ENCODE peak calls at places on chromosome 4, in seven cellular contexts. One of them, this sample, is unnamed.

GRCh38 chr4:89753601-89754066 is 83.3 kb downstream of the SNCA start:
- DNase-seq in kidney: no peak
- DNase-seq in T-cell: no peak
- DNase-seq in amniotic stem cell: peak; percentile 84
- DNase-seq in hypothalamus: no peak
- DNase-seq in type B pancreatic cell: no peak
- DNase-seq in HEK293T: peak; percentile 17
- DNase-seq in this sample: no peak

GRCh38 chr4:81963506-81964020 is 410.2 kb downstream of the HNRNPD start:
- DNase-seq in kidney: no peak
- DNase-seq in T-cell: no peak
- DNase-seq in amniotic stem cell: no peak
- DNase-seq in hypothalamus: no peak
- DNase-seq in type B pancreatic cell: no peak
- DNase-seq in HEK293T: no peak
- DNase-seq in this sample: no peak

GRCh38 chr4:126727461-126727860 is 905.3 kb upstream of the INTU start:
- DNase-seq in kidney: no peak
- DNase-seq in T-cell: no peak
- DNase-seq in amniotic stem cell: no peak
- DNase-seq in hypothalamus: no peak
- DNase-seq in type B pancreatic cell: no peak
- DNase-seq in HEK293T: no peak
- DNase-seq in this sample: no peak

GRCh38 chr4:108375434-108375833 is 206.7 kb upstream of the LEF1 start:
- DNase-seq in kidney: no peak
- DNase-seq in T-cell: no peak
- DNase-seq in amniotic stem cell: no peak
- DNase-seq in hypothalamus: no peak
- DNase-seq in type B pancreatic cell: no peak
- DNase-seq in HEK293T: no peak
- DNase-seq in this sample: no peak

GRCh38 chr4:168486961-168487820 is 6.9 kb upstream of the DDX60L start:
- DNase-seq in kidney: no peak
- DNase-seq in T-cell: no peak
- DNase-seq in amniotic stem cell: peak; percentile 9
- DNase-seq in hypothalamus: no peak
- DNase-seq in type B pancreatic cell: no peak
- DNase-seq in HEK293T: no peak
- DNase-seq in this sample: no peak

GRCh38 chr4:152154433-152154832 is 381.5 kb downstream of the FBXW7 start:
- DNase-seq in kidney: no peak
- DNase-seq in T-cell: no peak
- DNase-seq in amniotic stem cell: no peak
- DNase-seq in hypothalamus: no peak
- DNase-seq in type B pancreatic cell: no peak
- DNase-seq in HEK293T: no peak
- DNase-seq in this sample: no peak

GRCh38 chr4:39303871-39304270 is 62.3 kb downstream of the RFC1 start:
- DNase-seq in kidney: no peak
- DNase-seq in T-cell: no peak
- DNase-seq in amniotic stem cell: no peak
- DNase-seq in hypothalamus: no peak
- DNase-seq in type B pancreatic cell: no peak
- DNase-seq in HEK293T: no peak
- DNase-seq in this sample: no peak

GRCh38 chr4:8698341-8699062 is 105.9 kb downstream of the CPZ start:
- DNase-seq in kidney: peak; percentile 58
- DNase-seq in T-cell: no peak
- DNase-seq in amniotic stem cell: no peak
- DNase-seq in hypothalamus: no peak
- DNase-seq in type B pancreatic cell: peak; percentile 64
- DNase-seq in HEK293T: no peak
- DNase-seq in this sample: no peak

GRCh38 chr4:38740303-38740702 is 42.5 kb downstream of the TLR10 start:
- DNase-seq in kidney: no peak
- DNase-seq in T-cell: no peak
- DNase-seq in amniotic stem cell: no peak
- DNase-seq in hypothalamus: no peak
- DNase-seq in type B pancreatic cell: no peak
- DNase-seq in HEK293T: no peak
- DNase-seq in this sample: no peak